ENCODE peak calls at places on chromosomes 16 and 17, in seven cellular contexts. I is gastrocnemius medialis; N is RWPE1; Y is Peyer's patch; P is CD8-positive, alpha-beta memory T cell; R is ovary; A is PC-3. S is an unnamed sample.

GRCh38 chr16:72474511-72475123 is 302.7 kb upstream of the PMFBP1 start:
- DNase-seq in I (no peak), N (no peak), Y (no peak), P (no peak), R (no peak), A (peak), S (no peak)

GRCh38 chr16:9836118-9836736 is 346.0 kb downstream of the GRIN2A start:
- DNase-seq in I (no peak), N (peak), Y (no peak), P (no peak), R (no peak), A (peak), S (peak)

GRCh38 chr16:76926042-76926441 is 264.9 kb upstream of the MON1B start:
- DNase-seq in I (no peak), N (no peak), Y (no peak), P (no peak), R (no peak), A (no peak), S (no peak)

GRCh38 chr17:40551874-40552768 is 13.2 kb downstream of the CCR7 start:
- DNase-seq in I (peak), N (no peak), Y (peak), P (no peak), R (peak), A (peak), S (peak)

GRCh38 chr17:56913000-56913866 is 616 bp downstream of the TRIM25 start:
- DNase-seq in I (peak), N (no peak), Y (peak), P (no peak), R (no peak), A (peak), S (no peak)

GRCh38 chr17:27526603-27527002 is 70.4 kb downstream of the KSR1 start:
- DNase-seq in I (no peak), N (no peak), Y (peak), P (no peak), R (peak), A (no peak), S (no peak)

GRCh38 chr16:84105286-84105815 is 11.4 kb downstream of the MBTPS1 start:
- DNase-seq in I (no peak), N (no peak), Y (no peak), P (no peak), R (no peak), A (no peak), S (no peak)

GRCh38 chr16:11032922-11033291 is 88.5 kb downstream of the CLEC16A start:
- DNase-seq in I (peak), N (no peak), Y (no peak), P (no peak), R (peak), A (no peak), S (no peak)

GRCh38 chr17:78343099-78343432 is 16.8 kb downstream of the SOCS3 start:
- DNase-seq in I (peak), N (peak), Y (peak), P (no peak), R (peak), A (peak), S (no peak)

DNA sequence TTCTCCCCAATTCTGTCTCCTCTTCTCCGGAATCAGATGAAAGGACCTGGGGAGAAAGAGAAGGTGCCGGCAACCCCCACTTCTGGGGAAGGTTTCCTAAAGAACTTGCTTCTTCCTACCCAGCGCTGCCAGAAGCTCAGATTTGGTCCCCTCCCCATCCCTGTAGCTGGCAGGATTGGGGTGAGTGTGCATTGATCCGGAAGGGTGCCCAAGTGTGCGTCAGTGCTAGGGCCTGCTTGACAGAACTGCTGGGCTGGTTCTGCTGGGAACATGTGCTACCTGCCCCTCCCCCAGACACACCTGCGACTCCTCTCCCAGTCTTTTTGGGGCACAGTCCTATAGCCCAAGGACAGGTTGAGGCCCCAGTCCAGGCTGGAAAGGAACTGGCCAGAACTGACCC is 3.3 kb downstream of the ARL4D start:
- DNase-seq in I (no peak), N (no peak), Y (no peak), P (no peak), R (no peak), A (no peak), S (no peak)
- H3K27ac ChIP-seq in I (no peak), N (peak), Y (peak), P (no peak), R (no peak), A (peak), S (peak)

DNA sequence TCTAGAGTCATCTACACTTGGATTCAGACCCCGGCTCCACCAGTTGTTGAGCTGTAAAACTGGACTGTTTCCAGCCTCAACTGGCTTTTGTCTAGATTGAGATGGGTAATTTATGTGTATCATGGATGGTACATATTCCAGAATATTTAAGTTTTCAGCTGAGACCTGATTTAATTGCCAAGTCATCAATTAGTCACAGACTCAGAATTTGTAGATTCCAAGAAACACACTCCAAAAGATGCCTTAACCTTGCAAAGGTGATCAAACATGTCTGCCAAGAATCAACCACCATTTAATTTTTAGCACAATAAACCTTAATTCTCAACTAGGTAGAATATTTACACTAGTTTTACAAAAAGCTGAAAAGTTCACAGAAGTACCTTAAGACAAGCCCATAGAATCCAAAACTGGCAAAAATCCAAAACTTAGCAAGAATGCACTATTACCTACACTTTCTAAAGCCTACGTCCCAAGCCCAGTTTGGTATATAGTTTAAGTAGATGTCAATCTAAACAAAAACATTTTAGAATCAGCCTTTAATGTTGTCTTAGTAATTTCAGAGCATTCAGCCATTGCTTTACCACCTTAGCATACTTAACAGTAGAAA is 17.7 kb downstream of the SIAH1 start:
- DNase-seq in I (no peak), N (no peak), Y (no peak), P (no peak), R (no peak), A (peak), S (no peak)
- H3K27ac ChIP-seq in I (peak), N (no peak), Y (no peak), P (peak), R (no peak), A (no peak), S (no peak)

GRCh38 chr17:32940706-32941390 is 12.9 kb downstream of the TMEM98 start:
- DNase-seq in I (no peak), N (no peak), Y (no peak), P (no peak), R (no peak), A (no peak), S (no peak)

GRCh38 chr17:32943647-32944191 is 15.8 kb downstream of the TMEM98 start:
- DNase-seq in I (no peak), N (no peak), Y (peak), P (no peak), R (peak), A (no peak), S (no peak)

GRCh38 chr17:32943206-32943605 is 15.3 kb downstream of the TMEM98 start:
- DNase-seq in I (no peak), N (no peak), Y (no peak), P (no peak), R (no peak), A (no peak), S (no peak)

GRCh38 chr17:32944248-32945020 is 16.5 kb downstream of the TMEM98 start:
- DNase-seq in I (no peak), N (no peak), Y (no peak), P (no peak), R (no peak), A (peak), S (no peak)

GRCh38 chr17:32941419-32942032 is 13.6 kb downstream of the TMEM98 start:
- DNase-seq in I (no peak), N (no peak), Y (no peak), P (no peak), R (no peak), A (peak), S (no peak)
- H3K27ac ChIP-seq in I (no peak), N (no peak), Y (no peak), P (no peak), R (no peak), A (no peak), S (no peak)

DNA sequence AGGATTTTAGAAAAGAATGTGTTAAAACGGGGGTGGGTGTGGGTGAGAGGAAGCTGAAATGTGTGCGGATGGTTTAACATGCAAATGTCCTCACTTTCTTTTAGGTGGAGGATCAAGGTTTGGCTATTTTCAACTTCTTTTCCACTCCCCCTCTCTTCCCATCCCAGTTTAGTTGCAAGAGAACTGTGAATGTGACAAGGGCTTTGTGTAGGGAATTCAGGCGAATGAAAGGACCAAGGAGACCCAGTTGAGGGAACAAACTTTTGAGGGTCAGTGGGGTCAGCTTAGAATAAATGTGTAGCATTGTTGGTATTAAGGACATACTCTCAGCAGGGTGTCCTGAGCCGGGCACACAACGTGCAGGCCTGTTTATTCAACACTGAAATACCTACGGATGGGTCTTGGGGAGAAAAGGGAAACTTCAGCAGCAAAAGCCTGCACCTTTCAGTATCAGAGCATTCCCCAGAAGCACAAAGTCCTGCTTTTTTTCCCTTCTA is 346.0 kb downstream of the PMP22 start:
- DNase-seq in I (no peak), N (no peak), Y (no peak), P (no peak), R (no peak), A (no peak), S (no peak)
- H3K27ac ChIP-seq in I (no peak), N (no peak), Y (no peak), P (no peak), R (no peak), A (no peak), S (no peak)

GRCh38 chr16:70705056-70705455 is 19.2 kb upstream of the MTSS2 start:
- DNase-seq in I (no peak), N (no peak), Y (no peak), P (no peak), R (no peak), A (no peak), S (no peak)

GRCh38 chr16:70704586-70704985 is 18.7 kb upstream of the MTSS2 start:
- DNase-seq in I (no peak), N (no peak), Y (no peak), P (no peak), R (no peak), A (no peak), S (no peak)

GRCh38 chr16:70703041-70703834 is 17.4 kb upstream of the MTSS2 start:
- DNase-seq in I (peak), N (no peak), Y (no peak), P (no peak), R (no peak), A (no peak), S (no peak)

GRCh38 chr16:70702624-70703023 is 16.8 kb upstream of the MTSS2 start:
- DNase-seq in I (no peak), N (no peak), Y (no peak), P (no peak), R (no peak), A (no peak), S (no peak)

GRCh38 chr16:70703835-70704381 is 18.1 kb upstream of the MTSS2 start:
- DNase-seq in I (no peak), N (no peak), Y (no peak), P (no peak), R (no peak), A (no peak), S (no peak)
- H3K27ac ChIP-seq in I (peak), N (peak), Y (peak), P (no peak), R (peak), A (no peak), S (peak)

GRCh38 chr17:38742431-38743308 is 5.5 kb downstream of the PCGF2 start:
- DNase-seq in I (no peak), N (no peak), Y (peak), P (no peak), R (peak), A (no peak), S (no peak)
- H3K27ac ChIP-seq in I (peak), N (peak), Y (peak), P (no peak), R (peak), A (no peak), S (peak)

GRCh38 chr17:81237591-81238489 is 1.0 kb downstream of the TEPSIN start:
- DNase-seq in I (no peak), N (no peak), Y (no peak), P (no peak), R (no peak), A (peak), S (no peak)
- H3K27ac ChIP-seq in I (no peak), N (peak), Y (no peak), P (peak), R (no peak), A (no peak), S (no peak)

GRCh38 chr16:86019446-86020047 is 120.6 kb downstream of the IRF8 start:
- DNase-seq in I (no peak), N (no peak), Y (peak), P (no peak), R (no peak), A (no peak), S (no peak)

GRCh38 chr16:86016201-86016965 is 117.4 kb downstream of the IRF8 start:
- DNase-seq in I (no peak), N (peak), Y (peak), P (no peak), R (peak), A (peak), S (no peak)

GRCh38 chr16:86015606-86016005 is 116.6 kb downstream of the IRF8 start:
- DNase-seq in I (no peak), N (no peak), Y (peak), P (no peak), R (no peak), A (no peak), S (no peak)

GRCh38 chr16:86020971-86021370 is 122.0 kb downstream of the IRF8 start:
- DNase-seq in I (no peak), N (no peak), Y (no peak), P (no peak), R (no peak), A (no peak), S (no peak)

GRCh38 chr16:86018487-86018886 is 119.5 kb downstream of the IRF8 start:
- DNase-seq in I (peak), N (no peak), Y (peak), P (no peak), R (no peak), A (no peak), S (no peak)
- H3K27ac ChIP-seq in I (no peak), N (no peak), Y (peak), P (no peak), R (no peak), A (no peak), S (peak)

GRCh38 chr17:35930211-35931065 is at the start of gene RDM1:
- DNase-seq in I (no peak), N (peak), Y (peak), P (peak), R (peak), A (peak), S (no peak)
- H3K27ac ChIP-seq in I (no peak), N (peak), Y (no peak), P (no peak), R (no peak), A (no peak), S (no peak)

S was measured in esophagus muscularis mucosa.